ENCODE peak calls at places on chromosome 9, in ten cellular contexts. X, C, Z, S, U, F, V, Q, H and L are unnamed samples.

GRCh38 chr9:91680998-91681397 is 257.4 kb upstream of the NFIL3 start:
- DNase-seq in X (no peak), C (no peak), Z (no peak), S (no peak), U (no peak), F (no peak), V (no peak), Q (no peak), H (no peak), L (no peak)

GRCh38 chr9:134226221-134226930 is 62.0 kb upstream of the RNU6ATAC start:
- DNase-seq in X (no peak), C (no peak), Z (no peak), S (no peak), U (peak; percentile 68), F (no peak), V (no peak), Q (no peak), H (no peak), L (no peak)

GRCh38 chr9:88533951-88534455 is 975 bp upstream of the NXNL2 start:
- DNase-seq in X (no peak), C (no peak), Z (no peak), S (peak; percentile 44), U (peak; percentile 75), F (no peak), V (peak; percentile 82), Q (peak; percentile 59), H (no peak), L (peak; percentile 35)

GRCh38 chr9:762217-762616 is 79.3 kb upstream of the DMRT1 start:
- DNase-seq in X (no peak), C (no peak), Z (no peak), S (no peak), U (peak; percentile 87), F (no peak), V (no peak), Q (no peak), H (no peak), L (no peak)

GRCh38 chr9:92764381-92764987 is at the start of gene BICD2:
- DNase-seq in X (no peak), C (no peak), Z (no peak), S (no peak), U (no peak), F (no peak), V (no peak), Q (no peak), H (no peak), L (no peak)

GRCh38 chr9:110254500-110254899 is 1.8 kb downstream of the TXN start:
- DNase-seq in X (no peak), C (no peak), Z (no peak), S (no peak), U (no peak), F (no peak), V (no peak), Q (no peak), H (no peak), L (no peak)

GRCh38 chr9:80059979-80060378 is 488.2 kb downstream of the TLE4 start:
- DNase-seq in X (no peak), C (no peak), Z (no peak), S (no peak), U (no peak), F (no peak), V (no peak), Q (no peak), H (no peak), L (no peak)

GRCh38 chr9:95143591-95144561 is 173.6 kb downstream of the FANCC start:
- DNase-seq in X (no peak), C (no peak), Z (no peak), S (peak; percentile 21), U (no peak), F (no peak), V (peak; percentile 96), Q (peak; percentile 65), H (no peak), L (no peak)

GRCh38 chr9:89274838-89275237 is 36.2 kb upstream of the CKS2 start:
- DNase-seq in X (no peak), C (no peak), Z (peak; percentile 14), S (peak; percentile 92), U (peak; percentile 68), F (no peak), V (no peak), Q (peak; percentile 99), H (no peak), L (peak; percentile 72)

GRCh38 chr9:73880101-73880500 is 617.0 kb upstream of the RORB start:
- DNase-seq in X (no peak), C (no peak), Z (no peak), S (no peak), U (no peak), F (no peak), V (no peak), Q (no peak), H (no peak), L (no peak)

GRCh38 chr9:9847750-9848149 is 765.1 kb downstream of the PTPRD start:
- DNase-seq in X (no peak), C (no peak), Z (no peak), S (no peak), U (no peak), F (no peak), V (no peak), Q (no peak), H (no peak), L (no peak)

GRCh38 chr9:110148384-110148783 is 59.6 kb downstream of the C9orf152 start:
- DNase-seq in X (no peak), C (no peak), Z (peak; percentile 56), S (no peak), U (no peak), F (no peak), V (no peak), Q (no peak), H (no peak), L (no peak)

GRCh38 chr9:107226431-107226830 is 56.6 kb upstream of the RAD23B start:
- DNase-seq in X (no peak), C (no peak), Z (no peak), S (no peak), U (peak; percentile 22), F (no peak), V (no peak), Q (no peak), H (no peak), L (no peak)

GRCh38 chr9:80072406-80072805 is 500.6 kb downstream of the TLE4 start:
- DNase-seq in X (no peak), C (no peak), Z (no peak), S (no peak), U (no peak), F (no peak), V (no peak), Q (no peak), H (no peak), L (no peak)

GRCh38 chr9:70374962-70375618 is 39.4 kb downstream of the KLF9 start:
- DNase-seq in X (no peak), C (no peak), Z (no peak), S (no peak), U (no peak), F (no peak), V (no peak), Q (no peak), H (no peak), L (no peak)

GRCh38 chr9:83280259-83280658 is 217.3 kb upstream of the RASEF start:
- DNase-seq in X (no peak), C (no peak), Z (no peak), S (peak; percentile 76), U (no peak), F (no peak), V (no peak), Q (no peak), H (no peak), L (peak; percentile 49)

GRCh38 chr9:15357050-15357653 is 50.1 kb upstream of the TTC39B start:
- DNase-seq in X (peak; percentile 43), C (peak; percentile 23), Z (peak; percentile 33), S (peak; percentile 59), U (peak; percentile 81), F (no peak), V (no peak), Q (no peak), H (no peak), L (no peak)

GRCh38 chr9:35193762-35194161 is 32.0 kb downstream of the UNC13B start:
- DNase-seq in X (no peak), C (no peak), Z (no peak), S (no peak), U (peak; percentile 39), F (no peak), V (no peak), Q (no peak), H (no peak), L (no peak)

GRCh38 chr9:89502038-89502601 is 4.2 kb upstream of the SEMA4D start:
- DNase-seq in X (no peak), C (peak; percentile 69), Z (no peak), S (no peak), U (peak; percentile 47), F (no peak), V (no peak), Q (no peak), H (no peak), L (no peak)

GRCh38 chr9:69188975-69189374 is 14.9 kb downstream of the TJP2 start:
- DNase-seq in X (no peak), C (no peak), Z (no peak), S (no peak), U (no peak), F (no peak), V (no peak), Q (no peak), H (no peak), L (no peak)

GRCh38 chr9:76215066-76215465 is 179.2 kb downstream of the RFK start:
- DNase-seq in X (no peak), C (no peak), Z (no peak), S (peak; percentile 60), U (no peak), F (no peak), V (no peak), Q (peak; percentile 70), H (no peak), L (peak; percentile 84)

GRCh38 chr9:117214416-117214815 is 200.4 kb downstream of the ASTN2 start:
- DNase-seq in X (no peak), C (no peak), Z (no peak), S (no peak), U (no peak), F (no peak), V (no peak), Q (no peak), H (no peak), L (no peak)